ENCODE peak calls at places on chromosomes 12 and 14, in nine cellular contexts. One of them, this sample, is unnamed.

GRCh38 chr12:89831696-89832095 is 123.1 kb upstream of the ATP2B1 start:
- DNase-seq in CD4-positive, alpha-beta T cell: no peak
- DNase-seq in left ventricle myocardium inferior: no peak
- DNase-seq in ELR: no peak
- DNase-seq in HFF-Myc: no peak
- DNase-seq in C1 segment of cervical spinal cord: no peak
- DNase-seq in mucosa of gallbladder: no peak
- DNase-seq in AG09309: no peak
- DNase-seq in activated naive CD4-positive, alpha-beta T cell: no peak
- DNase-seq in this sample: no peak

GRCh38 chr12:84727964-84728363 is 184.6 kb downstream of the SLC6A15 start:
- DNase-seq in CD4-positive, alpha-beta T cell: no peak
- DNase-seq in left ventricle myocardium inferior: no peak
- DNase-seq in ELR: no peak
- DNase-seq in HFF-Myc: no peak
- DNase-seq in C1 segment of cervical spinal cord: no peak
- DNase-seq in mucosa of gallbladder: no peak
- DNase-seq in AG09309: no peak
- DNase-seq in activated naive CD4-positive, alpha-beta T cell: no peak
- DNase-seq in this sample: no peak

GRCh38 chr12:101992091-101992490 is 69.7 kb downstream of the WASHC3 start:
- DNase-seq in CD4-positive, alpha-beta T cell: no peak
- DNase-seq in left ventricle myocardium inferior: no peak
- DNase-seq in ELR: no peak
- DNase-seq in HFF-Myc: no peak
- DNase-seq in C1 segment of cervical spinal cord: no peak
- DNase-seq in mucosa of gallbladder: no peak
- DNase-seq in AG09309: no peak
- DNase-seq in activated naive CD4-positive, alpha-beta T cell: no peak
- DNase-seq in this sample: no peak

GRCh38 chr12:44422559-44422958 is 453.6 kb downstream of the NELL2 start:
- DNase-seq in CD4-positive, alpha-beta T cell: no peak
- DNase-seq in left ventricle myocardium inferior: no peak
- DNase-seq in ELR: no peak
- DNase-seq in HFF-Myc: no peak
- DNase-seq in C1 segment of cervical spinal cord: no peak
- DNase-seq in mucosa of gallbladder: no peak
- DNase-seq in AG09309: no peak
- DNase-seq in activated naive CD4-positive, alpha-beta T cell: no peak
- DNase-seq in this sample: no peak

GRCh38 chr12:42652048-42652447 is 62.5 kb upstream of the PRICKLE1 start:
- DNase-seq in CD4-positive, alpha-beta T cell: no peak
- DNase-seq in left ventricle myocardium inferior: no peak
- DNase-seq in ELR: peak
- DNase-seq in HFF-Myc: no peak
- DNase-seq in C1 segment of cervical spinal cord: no peak
- DNase-seq in mucosa of gallbladder: no peak
- DNase-seq in AG09309: no peak
- DNase-seq in activated naive CD4-positive, alpha-beta T cell: no peak
- DNase-seq in this sample: no peak

GRCh38 chr12:108373111-108373510 is 34.0 kb upstream of the CMKLR1 start:
- DNase-seq in CD4-positive, alpha-beta T cell: no peak
- DNase-seq in left ventricle myocardium inferior: no peak
- DNase-seq in ELR: no peak
- DNase-seq in HFF-Myc: no peak
- DNase-seq in C1 segment of cervical spinal cord: no peak
- DNase-seq in mucosa of gallbladder: no peak
- DNase-seq in AG09309: no peak
- DNase-seq in activated naive CD4-positive, alpha-beta T cell: no peak
- DNase-seq in this sample: no peak

GRCh38 chr14:69044965-69045555 is 66.0 kb upstream of the ACTN1 start:
- DNase-seq in CD4-positive, alpha-beta T cell: no peak
- DNase-seq in left ventricle myocardium inferior: peak
- DNase-seq in ELR: no peak
- DNase-seq in HFF-Myc: no peak
- DNase-seq in C1 segment of cervical spinal cord: no peak
- DNase-seq in mucosa of gallbladder: peak
- DNase-seq in AG09309: no peak
- DNase-seq in activated naive CD4-positive, alpha-beta T cell: no peak
- DNase-seq in this sample: no peak

GRCh38 chr12:124295431-124296058 is 652 bp downstream of the RFLNA start:
- DNase-seq in CD4-positive, alpha-beta T cell: no peak
- DNase-seq in left ventricle myocardium inferior: no peak
- DNase-seq in ELR: no peak
- DNase-seq in HFF-Myc: no peak
- DNase-seq in C1 segment of cervical spinal cord: no peak
- DNase-seq in mucosa of gallbladder: no peak
- DNase-seq in AG09309: no peak
- DNase-seq in activated naive CD4-positive, alpha-beta T cell: no peak
- DNase-seq in this sample: no peak

GRCh38 chr14:76953196-76953945 is 75.1 kb downstream of the IRF2BPL start:
- DNase-seq in CD4-positive, alpha-beta T cell: peak
- DNase-seq in left ventricle myocardium inferior: peak
- DNase-seq in ELR: peak
- DNase-seq in HFF-Myc: no peak
- DNase-seq in C1 segment of cervical spinal cord: peak
- DNase-seq in mucosa of gallbladder: peak
- DNase-seq in AG09309: peak
- DNase-seq in activated naive CD4-positive, alpha-beta T cell: no peak
- DNase-seq in this sample: peak

GRCh38 chr14:64467131-64467530 is 1.8 kb downstream of the AKAP5 start:
- DNase-seq in CD4-positive, alpha-beta T cell: no peak
- DNase-seq in left ventricle myocardium inferior: no peak
- DNase-seq in ELR: no peak
- DNase-seq in HFF-Myc: no peak
- DNase-seq in C1 segment of cervical spinal cord: no peak
- DNase-seq in mucosa of gallbladder: no peak
- DNase-seq in AG09309: no peak
- DNase-seq in activated naive CD4-positive, alpha-beta T cell: no peak
- DNase-seq in this sample: no peak

GRCh38 chr14:54343276-54344121 is 53.3 kb upstream of the CDKN3 start:
- DNase-seq in CD4-positive, alpha-beta T cell: no peak
- DNase-seq in left ventricle myocardium inferior: no peak
- DNase-seq in ELR: no peak
- DNase-seq in HFF-Myc: peak
- DNase-seq in C1 segment of cervical spinal cord: no peak
- DNase-seq in mucosa of gallbladder: no peak
- DNase-seq in AG09309: no peak
- DNase-seq in activated naive CD4-positive, alpha-beta T cell: no peak
- DNase-seq in this sample: no peak

This sample was measured in amniotic stem cell.